ENCODE peak calls at places on chromosome 20, in seven cellular contexts. B is K562, F is H1, N is HepG2, G is GM12878, I is HCT116, O is SK-N-SH. J is an unnamed sample.
A peak's percentile ranks its signal among the peaks of the same experiment; 100 is the strongest.

GRCh38 chr20:48294196-48294595 is 508.9 kb upstream of the SULF2 start:
- DNase-seq in B (no peak), F (no peak), N (no peak), G (no peak), I (no peak), O (no peak), J (no peak)

GRCh38 chr20:34473262-34473883 is 42.8 kb upstream of the DYNLRB1 start:
- DNase-seq in B (peak; percentile 45), F (peak; percentile 17), N (peak; percentile 72), G (no peak), I (peak; percentile 48), O (peak; percentile 73), J (peak; percentile 15)

GRCh38 chr20:1890469-1891262 is 4.5 kb upstream of the SIRPA start:
- DNase-seq in B (no peak), F (no peak), N (no peak), G (no peak), I (no peak), O (no peak), J (no peak)

GRCh38 chr20:15654208-15654649 is 919.0 kb downstream of the KIF16B start:
- DNase-seq in B (peak; percentile 20), F (peak; percentile 44), N (peak; percentile 68), G (peak; percentile 43), I (peak; percentile 6), O (peak; percentile 24), J (peak; percentile 58)

GRCh38 chr20:13772529-13772928 is 12.2 kb downstream of the ESF1 start:
- DNase-seq in B (no peak), F (no peak), N (no peak), G (no peak), I (no peak), O (no peak), J (no peak)

GRCh38 chr20:5989539-5989938 is 39.1 kb downstream of the MCM8 start:
- DNase-seq in B (no peak), F (no peak), N (no peak), G (no peak), I (no peak), O (no peak), J (no peak)

GRCh38 chr20:46688151-46689081 is 828 bp downstream of the TP53RK start:
- DNase-seq in B (no peak), F (no peak), N (no peak), G (no peak), I (no peak), O (no peak), J (no peak)

GRCh38 chr20:39089797-39090196 is 127.7 kb downstream of the DHX35 start:
- DNase-seq in B (no peak), F (no peak), N (no peak), G (no peak), I (no peak), O (no peak), J (no peak)

GRCh38 chr20:24045621-24046020 is 57.0 kb upstream of the GGTLC1 start:
- DNase-seq in B (no peak), F (no peak), N (no peak), G (no peak), I (no peak), O (no peak), J (no peak)

GRCh38 chr20:31587545-31588389 is 17.3 kb upstream of the ID1 start:
- DNase-seq in B (peak; percentile 69), F (no peak), N (no peak), G (no peak), I (no peak), O (peak; percentile 77), J (no peak)

GRCh38 chr20:5181492-5181891 is 54.7 kb downstream of the CDS2 start:
- DNase-seq in B (no peak), F (no peak), N (no peak), G (no peak), I (no peak), O (no peak), J (no peak)

GRCh38 chr20:41061155-41061554 is 32.5 kb downstream of the TOP1 start:
- DNase-seq in B (no peak), F (no peak), N (no peak), G (no peak), I (no peak), O (no peak), J (no peak)

GRCh38 chr20:56875052-56875663 is 246.1 kb downstream of the TFAP2C start:
- DNase-seq in B (no peak), F (no peak), N (no peak), G (no peak), I (peak; percentile 10), O (no peak), J (peak; percentile 39)

GRCh38 chr20:56322661-56323060 is 36.1 kb upstream of the FAM210B start:
- DNase-seq in B (no peak), F (no peak), N (no peak), G (no peak), I (no peak), O (no peak), J (no peak)

GRCh38 chr20:50872562-50873288 is 58.5 kb downstream of the ADNP start:
- DNase-seq in B (no peak), F (no peak), N (no peak), G (no peak), I (no peak), O (no peak), J (no peak)

GRCh38 chr20:7673841-7674240 is 266.4 kb downstream of the HAO1 start:
- DNase-seq in B (no peak), F (no peak), N (no peak), G (no peak), I (no peak), O (no peak), J (no peak)

GRCh38 chr20:56893206-56893605 is 264.1 kb downstream of the TFAP2C start:
- DNase-seq in B (no peak), F (no peak), N (no peak), G (no peak), I (no peak), O (no peak), J (no peak)

GRCh38 chr20:38685853-38686473 is 38.3 kb upstream of the SLC32A1 start:
- DNase-seq in B (peak; percentile 67), F (no peak), N (peak; percentile 63), G (no peak), I (no peak), O (no peak), J (peak; percentile 46)

GRCh38 chr20:18316166-18316565 is 27.8 kb downstream of the ZNF133 start:
- DNase-seq in B (no peak), F (no peak), N (no peak), G (no peak), I (no peak), O (no peak), J (no peak)

GRCh38 chr20:56826971-56827645 is 198.0 kb downstream of the TFAP2C start:
- DNase-seq in B (no peak), F (no peak), N (no peak), G (no peak), I (no peak), O (no peak), J (no peak)

GRCh38 chr20:2379511-2380229 is 1.0 kb upstream of the TGM6 start:
- DNase-seq in B (no peak), F (no peak), N (no peak), G (no peak), I (no peak), O (no peak), J (peak; percentile 69)

GRCh38 chr20:3981132-3981452 is 34.3 kb downstream of the RNF24 start:
- DNase-seq in B (no peak), F (no peak), N (no peak), G (no peak), I (no peak), O (no peak), J (no peak)
- H3K4me3 ChIP-seq in B (no peak overlapping the region), F (no peak overlapping the region), N (peak overlapping the region; percentile 56), G (peak overlapping the region; percentile 30), I (no peak overlapping the region), O (no peak overlapping the region), J (no peak overlapping the region)

DNA sequence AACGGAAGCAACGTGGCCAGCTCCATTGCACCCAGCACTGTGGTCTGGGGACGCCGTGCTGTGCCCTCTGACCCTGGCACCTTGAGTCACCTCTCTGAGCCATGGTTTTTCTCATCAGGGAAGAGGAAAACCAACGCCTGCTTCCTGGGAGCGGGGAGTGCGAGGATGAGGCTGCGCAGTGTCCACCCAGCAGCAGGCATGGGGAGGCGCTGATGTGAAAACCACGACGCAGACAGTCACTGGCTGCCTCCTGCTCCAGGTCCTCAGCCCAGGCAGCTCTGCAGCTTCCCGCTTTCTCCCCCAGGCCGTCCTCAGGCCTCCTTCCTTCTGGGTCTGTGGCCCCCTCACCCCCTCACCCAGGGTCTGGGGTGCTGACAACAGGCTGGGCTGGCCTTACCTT is 14.0 kb downstream of the GATA5 start:
- DNase-seq in B (no peak), F (no peak), N (no peak), G (no peak), I (no peak), O (no peak), J (no peak)
- TF ChIP-seq YY1 in B (no peak), F (no peak), N (no peak), G (no peak), I (no peak), O (no peak), J (no peak)

DNA sequence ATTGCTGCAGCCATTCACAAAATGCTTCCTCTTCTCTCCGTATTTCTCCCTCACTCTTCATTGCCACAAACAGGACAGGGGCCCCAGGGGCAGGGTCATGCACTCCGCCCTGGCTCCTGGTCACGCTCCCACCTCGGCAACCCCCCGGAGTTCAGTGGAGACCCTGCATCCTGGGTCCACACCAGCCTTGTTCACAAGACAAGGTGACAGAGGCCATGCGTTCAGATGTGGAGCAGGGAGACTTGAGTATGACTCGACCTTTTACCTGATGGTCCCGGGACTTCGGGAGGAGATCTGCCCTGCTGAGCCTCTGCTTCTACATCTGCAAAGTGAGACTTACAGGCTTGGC is 49.4 kb downstream of the ANKRD60 start:
- DNase-seq in B (no peak), F (no peak), N (no peak), G (no peak), I (no peak), O (no peak), J (no peak)
- H3K4me3 ChIP-seq in B (no peak overlapping the region), F (no peak overlapping the region), N (peak overlapping the region; percentile 12), G (no peak overlapping the region), I (peak overlapping the region; percentile 50), O (no peak overlapping the region), J (no peak overlapping the region)

GRCh38 chr20:49388790-49389189 is 93.7 kb downstream of the KCNB1 start:
- DNase-seq in B (no peak), F (no peak), N (no peak), G (no peak), I (no peak), O (no peak), J (no peak)

GRCh38 chr20:49387606-49387939 is 94.9 kb downstream of the KCNB1 start:
- DNase-seq in B (no peak), F (no peak), N (no peak), G (no peak), I (no peak), O (no peak), J (no peak)

GRCh38 chr20:49386848-49387605 is 95.4 kb downstream of the KCNB1 start:
- DNase-seq in B (no peak), F (no peak), N (no peak), G (no peak), I (no peak), O (peak; percentile 68), J (no peak)

GRCh38 chr20:49384437-49385434 is 97.7 kb downstream of the KCNB1 start:
- DNase-seq in B (peak; percentile 87), F (peak; percentile 71), N (peak; percentile 79), G (no peak), I (peak; percentile 53), O (peak; percentile 64), J (peak; percentile 83)

DNA sequence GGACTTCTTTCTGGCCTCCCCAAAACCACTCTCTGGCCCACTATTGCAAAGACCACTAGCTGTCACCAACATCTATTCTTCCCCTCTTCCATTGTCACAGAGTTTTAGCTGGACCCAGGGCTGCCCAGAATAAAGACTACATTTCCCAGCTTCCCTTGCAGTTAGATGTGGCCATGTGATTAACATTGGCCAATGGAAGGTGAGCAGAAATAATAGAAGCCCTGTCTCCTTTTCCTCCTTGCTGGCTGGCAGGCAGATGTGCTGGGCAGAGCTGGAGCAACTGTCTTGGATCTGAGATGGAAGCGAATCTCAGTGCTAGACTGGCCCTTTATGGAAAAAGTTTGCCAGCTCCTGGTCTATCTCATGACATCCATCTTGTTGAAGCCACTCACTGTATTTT is 97.0 kb downstream of the KCNB1 start:
- DNase-seq in B (peak; percentile 46), F (no peak), N (peak; percentile 52), G (no peak), I (peak; percentile 36), O (peak; percentile 47), J (peak; percentile 33)
- TF ChIP-seq YY1 in B (no peak), F (peak; percentile 25), N (no peak), G (peak; percentile 18), I (no peak), O (no peak), J (no peak)